ENCODE peak calls at places on chromosomes 7 and 10, in six cellular contexts. One of them, this sample, is unnamed.

GRCh38 chr7:42493436-42494198 is 256.6 kb upstream of the GLI3 start:
- DNase-seq in fibroblast of lung: peak; percentile 91
- DNase-seq in stomach: peak; percentile 40
- DNase-seq in left ventricle myocardium inferior: peak; percentile 76
- DNase-seq in NT2/D1: peak; percentile 58
- DNase-seq in SK-N-SH: peak; percentile 20
- DNase-seq in this sample: peak; percentile 89

GRCh38 chr7:84182301-84182700 is 12.3 kb downstream of the SEMA3A start:
- DNase-seq in stomach: no peak
- DNase-seq in left ventricle myocardium inferior: no peak
- DNase-seq in fibroblast of lung: no peak
- DNase-seq in NT2/D1: no peak
- DNase-seq in SK-N-SH: no peak
- DNase-seq in this sample: no peak

GRCh38 chr10:80275756-80276155 is 13.7 kb downstream of the MAT1A start:
- DNase-seq in NT2/D1: no peak
- DNase-seq in left ventricle myocardium inferior: no peak
- DNase-seq in stomach: peak; percentile 9
- DNase-seq in SK-N-SH: no peak
- DNase-seq in fibroblast of lung: no peak
- DNase-seq in this sample: no peak

GRCh38 chr7:138814806-138815332 is 16.9 kb upstream of the ATP6V0A4 start:
- DNase-seq in fibroblast of lung: no peak
- DNase-seq in NT2/D1: no peak
- DNase-seq in SK-N-SH: no peak
- DNase-seq in stomach: no peak
- DNase-seq in left ventricle myocardium inferior: no peak
- DNase-seq in this sample: no peak

GRCh38 chr10:82981137-82981723 is 1106.2 kb downstream of the NRG3 start:
- DNase-seq in fibroblast of lung: peak; percentile 38
- DNase-seq in NT2/D1: no peak
- DNase-seq in left ventricle myocardium inferior: no peak
- DNase-seq in SK-N-SH: no peak
- DNase-seq in stomach: no peak
- DNase-seq in this sample: peak; percentile 40

GRCh38 chr7:129610709-129611245 is 743 bp upstream of the NRF1 start:
- DNase-seq in fibroblast of lung: no peak
- DNase-seq in stomach: no peak
- DNase-seq in NT2/D1: no peak
- DNase-seq in SK-N-SH: peak; percentile 40
- DNase-seq in left ventricle myocardium inferior: no peak
- DNase-seq in this sample: no peak

GRCh38 chr10:118096022-118096421 is 49.3 kb upstream of the RAB11FIP2 start:
- DNase-seq in SK-N-SH: peak; percentile 17
- DNase-seq in left ventricle myocardium inferior: no peak
- DNase-seq in stomach: no peak
- DNase-seq in NT2/D1: no peak
- DNase-seq in fibroblast of lung: no peak
- DNase-seq in this sample: no peak

GRCh38 chr7:45592230-45592991 is 18.2 kb downstream of the ADCY1 start:
- DNase-seq in fibroblast of lung: no peak
- DNase-seq in left ventricle myocardium inferior: no peak
- DNase-seq in SK-N-SH: peak; percentile 69
- DNase-seq in NT2/D1: no peak
- DNase-seq in stomach: peak; percentile 24
- DNase-seq in this sample: no peak

GRCh38 chr10:58438340-58438739 is 53.1 kb downstream of the TFAM start:
- DNase-seq in SK-N-SH: no peak
- DNase-seq in left ventricle myocardium inferior: no peak
- DNase-seq in fibroblast of lung: peak; percentile 86
- DNase-seq in NT2/D1: no peak
- DNase-seq in stomach: no peak
- DNase-seq in this sample: no peak

GRCh38 chr7:44284216-44284615 is 41.2 kb downstream of the CAMK2B start:
- DNase-seq in SK-N-SH: peak; percentile 62
- DNase-seq in left ventricle myocardium inferior: peak; percentile 10
- DNase-seq in stomach: no peak
- DNase-seq in fibroblast of lung: no peak
- DNase-seq in NT2/D1: no peak
- DNase-seq in this sample: no peak

GRCh38 chr7:17680026-17680425 is 260.3 kb downstream of the SNX13 start:
- DNase-seq in NT2/D1: no peak
- DNase-seq in stomach: no peak
- DNase-seq in SK-N-SH: no peak
- DNase-seq in left ventricle myocardium inferior: no peak
- DNase-seq in fibroblast of lung: peak; percentile 74
- DNase-seq in this sample: peak; percentile 85

GRCh38 chr10:77707570-77707969 is 70.0 kb upstream of the KCNMA1 start:
- DNase-seq in stomach: no peak
- DNase-seq in NT2/D1: no peak
- DNase-seq in SK-N-SH: no peak
- DNase-seq in fibroblast of lung: no peak
- DNase-seq in left ventricle myocardium inferior: no peak
- DNase-seq in this sample: no peak

GRCh38 chr7:4806983-4807625 is 31.7 kb downstream of the AP5Z1 start:
- DNase-seq in left ventricle myocardium inferior: no peak
- DNase-seq in NT2/D1: no peak
- DNase-seq in fibroblast of lung: no peak
- DNase-seq in stomach: no peak
- DNase-seq in SK-N-SH: no peak
- DNase-seq in this sample: no peak

GRCh38 chr10:48473704-48474103 is 131.2 kb downstream of the ARHGAP22 start:
- DNase-seq in fibroblast of lung: no peak
- DNase-seq in left ventricle myocardium inferior: no peak
- DNase-seq in stomach: peak; percentile 21
- DNase-seq in NT2/D1: no peak
- DNase-seq in SK-N-SH: no peak
- DNase-seq in this sample: no peak

GRCh38 chr7:2530076-2530967 is 10.7 kb downstream of the LFNG start:
- DNase-seq in fibroblast of lung: no peak
- DNase-seq in left ventricle myocardium inferior: peak; percentile 44
- DNase-seq in stomach: no peak
- DNase-seq in SK-N-SH: no peak
- DNase-seq in NT2/D1: no peak
- DNase-seq in this sample: no peak

GRCh38 chr10:71748671-71749191 is 24.6 kb downstream of the VSIR start:
- DNase-seq in NT2/D1: no peak
- DNase-seq in fibroblast of lung: no peak
- DNase-seq in stomach: peak; percentile 62
- DNase-seq in SK-N-SH: peak; percentile 55
- DNase-seq in left ventricle myocardium inferior: peak; percentile 86
- DNase-seq in this sample: peak; percentile 39

GRCh38 chr10:69914373-69915268 is 112.9 kb downstream of the COL13A1 start:
- DNase-seq in NT2/D1: peak; percentile 50
- DNase-seq in left ventricle myocardium inferior: peak; percentile 68
- DNase-seq in fibroblast of lung: peak; percentile 74
- DNase-seq in stomach: peak; percentile 77
- DNase-seq in SK-N-SH: peak; percentile 87
- DNase-seq in this sample: peak; percentile 47

GRCh38 chr10:73780966-73781365 is 882 bp upstream of the CHCHD1 start:
- DNase-seq in left ventricle myocardium inferior: no peak
- DNase-seq in SK-N-SH: no peak
- DNase-seq in stomach: no peak
- DNase-seq in fibroblast of lung: no peak
- DNase-seq in NT2/D1: no peak
- DNase-seq in this sample: no peak

GRCh38 chr10:28127881-28128280 is 129.0 kb upstream of the ODAD2 start:
- DNase-seq in left ventricle myocardium inferior: no peak
- DNase-seq in stomach: no peak
- DNase-seq in fibroblast of lung: no peak
- DNase-seq in SK-N-SH: no peak
- DNase-seq in NT2/D1: no peak
- DNase-seq in this sample: no peak

GRCh38 chr7:18020138-18020715 is 7.4 kb downstream of the PRPS1L1 start:
- DNase-seq in SK-N-SH: no peak
- DNase-seq in NT2/D1: no peak
- DNase-seq in stomach: no peak
- DNase-seq in fibroblast of lung: no peak
- DNase-seq in left ventricle myocardium inferior: no peak
- DNase-seq in this sample: no peak

GRCh38 chr10:69453759-69454158 is 2.5 kb downstream of the TSPAN15 start:
- DNase-seq in SK-N-SH: no peak
- DNase-seq in left ventricle myocardium inferior: no peak
- DNase-seq in fibroblast of lung: no peak
- DNase-seq in stomach: peak; percentile 84
- DNase-seq in NT2/D1: no peak
- DNase-seq in this sample: peak; percentile 58

GRCh38 chr10:118730699-118731456 is 23.9 kb downstream of the CACUL1 start:
- DNase-seq in NT2/D1: no peak
- DNase-seq in SK-N-SH: no peak
- DNase-seq in fibroblast of lung: no peak
- DNase-seq in stomach: no peak
- DNase-seq in left ventricle myocardium inferior: no peak
- DNase-seq in this sample: no peak

DNA sequence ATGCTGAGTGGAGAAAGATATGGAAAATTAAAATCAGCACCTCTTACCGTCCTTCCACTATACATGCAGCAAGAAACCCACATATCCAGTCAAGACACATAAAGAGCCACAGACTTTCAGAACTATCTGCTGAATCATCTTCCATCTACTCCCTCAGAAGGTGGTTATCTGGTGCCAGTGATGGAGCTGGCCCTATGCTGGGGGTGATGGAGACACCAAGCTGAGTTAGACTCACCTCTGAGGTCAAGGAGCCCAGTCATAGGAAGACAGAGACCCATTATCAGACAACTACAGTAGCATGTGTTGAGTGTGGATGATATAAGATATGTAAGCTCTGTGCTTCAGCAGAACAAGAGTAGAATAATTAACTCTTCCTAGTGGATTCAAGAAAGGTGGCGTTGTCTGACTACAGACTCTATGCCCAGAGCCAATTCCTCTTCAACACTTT is 14.5 kb downstream of the CYP3A5 start:
- DNase-seq in left ventricle myocardium inferior: no peak
- DNase-seq in stomach: no peak
- DNase-seq in fibroblast of lung: no peak
- DNase-seq in NT2/D1: no peak
- DNase-seq in SK-N-SH: no peak
- DNase-seq in this sample: no peak
- H3K36me3 ChIP-seq in left ventricle myocardium inferior: peaks cover 22% of the 10 kb centered on the region
- H3K36me3 ChIP-seq in stomach: peaks cover 98% of the 10 kb centered on the region
- H3K36me3 ChIP-seq in fibroblast of lung: no peaks in the 10 kb centered on the region
- H3K36me3 ChIP-seq in NT2/D1: no peaks in the 10 kb centered on the region
- H3K36me3 ChIP-seq in SK-N-SH: no peaks in the 10 kb centered on the region
- H3K36me3 ChIP-seq in this sample: no peaks in the 10 kb centered on the region

GRCh38 chr7:102302025-102302424 is 15.4 kb downstream of the SH2B2 start:
- DNase-seq in left ventricle myocardium inferior: no peak
- DNase-seq in stomach: no peak
- DNase-seq in NT2/D1: no peak
- DNase-seq in fibroblast of lung: no peak
- DNase-seq in SK-N-SH: no peak
- DNase-seq in this sample: no peak
- H3K4me3 ChIP-seq in left ventricle myocardium inferior: no peak overlapping the region
- H3K4me3 ChIP-seq in stomach: no peak overlapping the region
- H3K4me3 ChIP-seq in NT2/D1: no peak overlapping the region
- H3K4me3 ChIP-seq in fibroblast of lung: no peak overlapping the region
- H3K4me3 ChIP-seq in SK-N-SH: no peak overlapping the region
- H3K4me3 ChIP-seq in this sample: no peak overlapping the region

DNA sequence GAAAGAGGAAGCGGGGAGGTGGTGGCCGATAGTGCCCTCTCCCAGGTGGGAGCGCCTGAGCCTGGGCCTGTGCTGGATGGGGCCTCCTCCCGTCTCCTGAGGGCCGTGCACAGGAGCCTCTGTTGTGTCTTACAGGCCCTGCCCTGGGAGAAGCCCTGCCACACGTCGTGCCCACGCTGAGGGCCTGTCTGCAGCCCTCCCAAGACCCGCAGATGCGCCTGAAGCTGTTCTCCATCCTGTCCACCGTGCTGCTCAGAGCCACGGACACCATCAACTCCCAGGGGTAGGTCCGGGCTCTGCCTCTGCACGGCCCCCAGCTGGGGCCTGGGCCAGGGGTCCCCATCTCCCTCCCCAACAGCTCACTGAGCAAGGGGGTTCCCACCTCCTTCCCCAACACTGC is 43.3 kb upstream of the PRKAR1B start:
- DNase-seq in SK-N-SH: no peak
- DNase-seq in fibroblast of lung: no peak
- DNase-seq in left ventricle myocardium inferior: no peak
- DNase-seq in stomach: no peak
- DNase-seq in NT2/D1: no peak
- DNase-seq in this sample: no peak
- H3K36me3 ChIP-seq in SK-N-SH: peaks cover 25% of the 10 kb centered on the region
- H3K36me3 ChIP-seq in fibroblast of lung: peaks cover 12% of the 10 kb centered on the region
- H3K36me3 ChIP-seq in left ventricle myocardium inferior: peaks cover 27% of the 10 kb centered on the region
- H3K36me3 ChIP-seq in stomach: peaks cover 57% of the 10 kb centered on the region
- H3K36me3 ChIP-seq in NT2/D1: peaks cover 91% of the 10 kb centered on the region
- H3K36me3 ChIP-seq in this sample: peaks cover 27% of the 10 kb centered on the region

DNA sequence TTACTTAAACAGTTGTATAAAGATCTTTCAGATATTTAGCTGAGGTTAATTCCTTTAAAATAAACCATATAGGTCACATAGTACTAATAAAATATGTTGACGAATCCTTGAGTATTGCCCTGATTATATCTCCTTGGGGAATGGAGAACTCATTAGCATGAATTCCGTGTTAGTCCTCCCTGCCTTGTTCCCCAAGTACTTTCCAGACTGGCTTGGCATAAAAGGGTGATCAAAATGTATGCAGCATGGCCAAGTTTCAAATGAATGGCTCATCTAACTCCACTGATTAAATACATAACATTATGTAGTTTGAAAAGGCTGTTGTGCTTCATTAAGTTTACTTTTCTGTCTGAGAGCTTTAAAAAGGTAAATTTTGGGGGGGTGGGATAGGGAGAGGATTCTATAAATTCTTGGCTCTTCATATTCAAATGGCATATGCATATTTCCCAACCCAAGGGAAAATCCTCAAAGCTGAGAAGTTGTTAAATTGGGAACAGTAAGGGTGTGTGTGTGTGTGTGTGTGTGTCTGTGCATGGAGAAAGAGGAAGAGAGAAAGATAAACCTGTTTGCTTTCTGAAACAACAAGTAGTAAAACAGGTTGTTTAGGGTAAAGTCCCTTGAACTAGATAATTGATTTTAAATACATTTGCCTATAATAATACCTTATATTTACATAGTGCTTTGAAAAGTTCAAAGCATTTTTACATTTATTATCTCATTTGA is 4.8 kb upstream of the ADD3 start:
- DNase-seq in NT2/D1: no peak
- DNase-seq in left ventricle myocardium inferior: no peak
- DNase-seq in fibroblast of lung: no peak
- DNase-seq in stomach: no peak
- DNase-seq in SK-N-SH: no peak
- DNase-seq in this sample: no peak
- H3K4me3 ChIP-seq in NT2/D1: no peak overlapping the region
- H3K4me3 ChIP-seq in left ventricle myocardium inferior: no peak overlapping the region
- H3K4me3 ChIP-seq in fibroblast of lung: no peak overlapping the region
- H3K4me3 ChIP-seq in stomach: no peak overlapping the region
- H3K4me3 ChIP-seq in SK-N-SH: no peak overlapping the region
- H3K4me3 ChIP-seq in this sample: no peak overlapping the region

DNA sequence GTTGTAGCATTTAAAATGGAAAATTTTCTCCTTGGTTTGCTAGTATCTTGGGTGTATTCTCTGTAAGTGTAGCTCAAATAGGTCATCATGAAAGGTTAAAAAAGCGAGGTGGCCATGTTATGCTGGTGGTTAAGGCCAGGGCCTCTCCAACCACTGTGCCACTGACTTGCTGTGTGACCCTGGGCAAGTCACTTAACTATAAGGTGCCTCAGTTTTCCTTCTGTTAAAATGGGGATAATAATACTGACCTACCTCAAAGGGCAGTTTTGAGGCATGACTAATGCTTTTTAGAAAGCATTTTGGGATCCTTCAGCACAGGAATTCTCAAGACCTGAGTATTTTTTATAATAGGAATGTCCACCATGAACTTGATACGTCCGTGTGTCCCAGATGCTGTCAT is 17.1 kb downstream of the SCD start:
- DNase-seq in SK-N-SH: no peak
- DNase-seq in fibroblast of lung: no peak
- DNase-seq in left ventricle myocardium inferior: no peak
- DNase-seq in NT2/D1: no peak
- DNase-seq in stomach: no peak
- DNase-seq in this sample: no peak
- H3K36me3 ChIP-seq in SK-N-SH: peaks cover 8% of the 10 kb centered on the region
- H3K36me3 ChIP-seq in fibroblast of lung: peaks cover 5% of the 10 kb centered on the region
- H3K36me3 ChIP-seq in left ventricle myocardium inferior: no peaks in the 10 kb centered on the region
- H3K36me3 ChIP-seq in NT2/D1: peaks cover 45% of the 10 kb centered on the region
- H3K36me3 ChIP-seq in stomach: no peaks in the 10 kb centered on the region
- H3K36me3 ChIP-seq in this sample: peaks cover 4% of the 10 kb centered on the region

This sample was measured in MG63.